ENCODE peak calls at places on chromosomes 11 and 22, in four cellular contexts. J is WTC11, T is K562, B is HepG2. M is an unnamed sample.
A peak's percentile ranks its signal among the peaks of the same experiment; 100 is the strongest.

GRCh38 chr22:38505595-38506117 is 455 bp downstream of the DDX17 start:
- DNase-seq in J (peak; percentile 43), T (peak; percentile 66), B (no peak), M (peak; percentile 69)

GRCh38 chr11:75667831-75668507 is 869 bp downstream of the MAP6 start:
- DNase-seq in J (peak; percentile 74), T (no peak), B (no peak), M (peak; percentile 78)

GRCh38 chr11:65041206-65042035 is at the start of gene SAC3D1:
- DNase-seq in J (peak; percentile 75), T (peak; percentile 72), B (no peak), M (peak; percentile 63)

GRCh38 chr11:44927174-44927661 is 23.5 kb downstream of the TP53I11 start:
- DNase-seq in J (peak; percentile 89), T (peak; percentile 70), B (peak; percentile 43), M (peak; percentile 79)

GRCh38 chr22:45868586-45869443 is 108.1 kb downstream of the WNT7B start:
- DNase-seq in J (no peak), T (no peak), B (no peak), M (no peak)

GRCh38 chr22:20463324-20464095 is 25.9 kb upstream of the SCARF2 start:
- DNase-seq in J (no peak), T (no peak), B (no peak), M (no peak)

GRCh38 chr22:49801391-49802060 is 26.1 kb downstream of the BRD1 start:
- DNase-seq in J (no peak), T (no peak), B (no peak), M (no peak)

GRCh38 chr11:111918390-111919256 is at the start of gene C11orf52:
- DNase-seq in J (peak; percentile 80), T (peak; percentile 40), B (peak; percentile 89), M (peak; percentile 51)

GRCh38 chr11:61580292-61580888 is 486 bp downstream of the SYT7 start:
- DNase-seq in J (peak; percentile 36), T (no peak), B (no peak), M (no peak)

GRCh38 chr22:19504900-19505734 is 19.1 kb downstream of the CLDN5 start:
- DNase-seq in J (no peak), T (no peak), B (no peak), M (peak; percentile 6)

GRCh38 chr11:46247090-46247489 is 30.4 kb upstream of the CREB3L1 start:
- DNase-seq in J (no peak), T (no peak), B (no peak), M (no peak)

GRCh38 chr22:36961626-36962025 is 48.2 kb downstream of the CSF2RB start:
- DNase-seq in J (no peak), T (no peak), B (no peak), M (no peak)

GRCh38 chr22:24512043-24512442 is 16.9 kb downstream of the UPB1 start:
- DNase-seq in J (no peak), T (no peak), B (no peak), M (no peak)

GRCh38 chr11:61891331-61892084 is at the start of gene FADS3:
- DNase-seq in J (peak; percentile 88), T (peak; percentile 95), B (peak; percentile 77), M (peak; percentile 73)

GRCh38 chr22:38314992-38315800 is 2.0 kb downstream of the CSNK1E start:
- DNase-seq in J (no peak), T (no peak), B (no peak), M (no peak)

GRCh38 chr11:132072044-132072879 is 701.8 kb downstream of the NTM start:
- DNase-seq in J (no peak), T (no peak), B (no peak), M (no peak)

DNA sequence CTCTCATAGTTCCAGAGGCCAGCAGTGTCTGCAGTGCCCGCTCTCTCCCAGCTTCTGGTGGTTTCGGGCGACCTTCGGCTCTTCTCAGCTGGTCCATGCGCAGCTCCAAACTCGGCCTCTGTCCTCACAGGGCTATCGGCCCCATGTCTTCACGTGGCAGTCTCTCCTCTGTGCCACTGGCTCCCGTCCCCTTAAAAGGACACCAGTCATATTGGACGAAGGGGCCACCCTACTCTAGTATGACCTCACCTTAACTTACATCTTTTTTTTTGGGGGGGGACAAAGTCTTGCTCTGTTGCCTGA is 13.8 kb downstream of the LTO1 start:
- DNase-seq in J (peak; percentile 3), T (no peak), B (no peak), M (no peak)
- TF ChIP-seq ELF4 in J (no peak), T (no peak), B (no peak), M (no peak)

GRCh38 chr11:69550846-69551245 is 69.4 kb downstream of the LINC01488 start:
- DNase-seq in J (no peak), T (no peak), B (no peak), M (no peak)
- TF ChIP-seq SP1 in J (no peak), T (no peak), B (no peak), M (no peak)

GRCh38 chr11:128480665-128481064 is 106.7 kb downstream of the ETS1 start:
- DNase-seq in J (no peak), T (no peak), B (no peak), M (no peak)

GRCh38 chr11:128481135-128481534 is 106.2 kb downstream of the ETS1 start:
- DNase-seq in J (no peak), T (no peak), B (no peak), M (no peak)

GRCh38 chr11:128483211-128483788 is 104.1 kb downstream of the ETS1 start:
- DNase-seq in J (no peak), T (no peak), B (no peak), M (no peak)

GRCh38 chr11:128482512-128483191 is 104.7 kb downstream of the ETS1 start:
- DNase-seq in J (no peak), T (no peak), B (no peak), M (no peak)

DNA sequence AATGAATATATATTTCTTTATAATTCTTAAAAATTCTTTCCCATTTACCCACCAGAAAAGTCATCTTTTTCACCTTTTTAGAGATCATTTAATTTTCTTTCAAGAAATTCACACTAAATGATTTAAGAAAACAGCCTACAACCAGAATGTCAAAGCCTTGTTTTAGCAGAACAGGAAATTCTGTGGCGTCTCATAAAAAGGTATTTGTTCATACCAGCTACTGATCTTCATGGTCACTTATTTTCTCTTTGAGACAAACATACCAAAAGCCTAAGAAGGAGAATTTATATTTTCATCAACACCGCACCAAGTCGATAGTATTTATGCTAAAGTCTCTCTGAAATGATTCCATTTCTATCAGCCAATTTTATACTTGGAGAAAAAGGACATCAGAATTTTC is 105.3 kb downstream of the ETS1 start:
- DNase-seq in J (no peak), T (no peak), B (no peak), M (no peak)
- TF ChIP-seq ELF4 in J (no peak), T (no peak), B (no peak), M (no peak)

GRCh38 chr11:820655-821512 is 2.2 kb downstream of the PNPLA2 start:
- DNase-seq in J (no peak), T (no peak), B (peak; percentile 70), M (no peak)
- TF ChIP-seq SP1 in J (no peak), T (no peak), B (peak; percentile 21), M (no peak)